ENCODE peak calls at places on chromosome 22, in nine cellular contexts. X is H4; U is WERI-Rb-1; G is AG04450; V is GM12891; L is stimulated activated CD4-positive, alpha-beta T cell treated with anti-CD3 and anti-CD28 coated beads, Interleukin-4, amount 100 ng/mL, for 48 hours; R is NCI-H510A treated with DMSO at 0.1 percent for 48 hours; F is retina; Y is Right ventricle myocardium superior. W is an unnamed sample.

GRCh38 chr22:42648368-42649260 is 578 bp downstream of the CYB5R3 start:
- DNase-seq in Y (peak), X (no peak), L (no peak), G (no peak), F (peak), U (peak), R (no peak), V (no peak), W (no peak)

GRCh38 chr22:39098026-39098425 is 982 bp downstream of the APOBEC3H start:
- DNase-seq in V (no peak), F (no peak), U (no peak), L (no peak), X (no peak), Y (no peak), G (no peak), R (peak), W (no peak)

GRCh38 chr22:19287076-19287724 is 4.3 kb downstream of the CLTCL1 start:
- DNase-seq in X (no peak), G (peak), F (no peak), R (peak), L (no peak), Y (no peak), U (no peak), V (no peak), W (no peak)

GRCh38 chr22:26648011-26648497 is 9.3 kb upstream of the MIAT start:
- DNase-seq in F (peak), U (no peak), G (no peak), V (no peak), X (no peak), R (peak), L (no peak), Y (no peak), W (no peak)

GRCh38 chr22:45946805-45947600 is 30.0 kb downstream of the WNT7B start:
- DNase-seq in L (no peak), F (no peak), G (no peak), Y (no peak), V (no peak), R (no peak), X (no peak), U (no peak), W (no peak)

GRCh38 chr22:19044381-19044780 is 77.8 kb downstream of the DGCR2 start:
- DNase-seq in R (no peak), X (no peak), U (no peak), L (no peak), Y (no peak), V (no peak), F (no peak), G (no peak), W (no peak)

GRCh38 chr22:27224485-27225364 is 567.3 kb downstream of the MIAT start:
- DNase-seq in V (no peak), F (no peak), Y (peak), U (no peak), R (no peak), G (no peak), X (peak), L (no peak), W (no peak)

GRCh38 chr22:50739894-50740293 is 1.9 kb downstream of the ACR start:
- DNase-seq in Y (no peak), F (no peak), R (no peak), L (no peak), G (no peak), U (no peak), V (no peak), X (no peak), W (no peak)

GRCh38 chr22:34416321-34416900 is 496.1 kb upstream of the LARGE1 start:
- DNase-seq in G (no peak), X (no peak), Y (no peak), F (no peak), R (no peak), L (no peak), U (no peak), V (no peak), W (no peak)

GRCh38 chr22:44398791-44399190 is 86.0 kb upstream of the SHISAL1 start:
- DNase-seq in G (no peak), X (no peak), F (no peak), R (no peak), U (no peak), Y (peak), V (no peak), L (no peak), W (no peak)

GRCh38 chr22:27752771-27753170 is 48.8 kb downstream of the MN1 start:
- DNase-seq in F (no peak), U (peak), R (no peak), X (no peak), G (no peak), L (no peak), V (no peak), Y (peak), W (no peak)

GRCh38 chr22:45007247-45007945 is 2.4 kb downstream of the PHF21B start:
- DNase-seq in U (peak), F (peak), V (no peak), R (no peak), L (no peak), Y (peak), G (no peak), X (no peak), W (no peak)

GRCh38 chr22:28710889-28711285 is 30.7 kb downstream of the CHEK2 start:
- DNase-seq in V (no peak), F (no peak), L (no peak), X (no peak), U (no peak), G (no peak), R (no peak), Y (no peak), W (no peak)

GRCh38 chr22:39245130-39246039 is 603 bp upstream of the PDGFB start:
- DNase-seq in V (no peak), L (no peak), G (no peak), F (no peak), X (no peak), Y (no peak), U (no peak), R (no peak), W (no peak)

GRCh38 chr22:36257948-36258674 is 5.2 kb downstream of the APOL1 start:
- DNase-seq in F (no peak), G (no peak), R (no peak), Y (no peak), V (no peak), U (no peak), X (no peak), L (no peak), W (no peak)

GRCh38 chr22:42275970-42276369 is 5.5 kb upstream of the TCF20 start:
- DNase-seq in Y (no peak), F (no peak), U (no peak), V (no peak), L (no peak), G (no peak), X (no peak), R (no peak), W (no peak)

GRCh38 chr22:37178350-37179125 is 9.5 kb downstream of the C1QTNF6 start:
- DNase-seq in R (no peak), U (peak), V (no peak), X (no peak), F (peak), G (no peak), L (no peak), Y (peak), W (no peak)

GRCh38 chr22:35567794-35568193 is 27.2 kb downstream of the RASD2 start:
- DNase-seq in G (no peak), L (no peak), F (peak), Y (peak), X (no peak), R (no peak), U (no peak), V (no peak), W (no peak)

GRCh38 chr22:43007519-43008102 is 7.3 kb downstream of the PACSIN2 start:
- DNase-seq in Y (no peak), G (no peak), L (no peak), X (no peak), R (peak), U (no peak), V (no peak), F (no peak), W (no peak)

GRCh38 chr22:24146791-24147353 is 34.4 kb upstream of the SUSD2 start:
- DNase-seq in Y (peak), X (peak), U (no peak), G (peak), V (no peak), R (peak), F (no peak), L (no peak), W (no peak)

GRCh38 chr22:30602049-30602448 is 4.9 kb upstream of the TCN2 start:
- DNase-seq in F (peak), G (no peak), Y (no peak), L (no peak), V (no peak), R (no peak), U (peak), X (peak), W (no peak)

GRCh38 chr22:32487021-32487420 is 12.4 kb downstream of the FBXO7 start:
- DNase-seq in G (no peak), L (no peak), X (no peak), V (no peak), F (no peak), R (no peak), U (no peak), Y (no peak), W (no peak)

GRCh38 chr22:36021649-36022048 is 7.0 kb downstream of the RBFOX2 start:
- DNase-seq in F (no peak), Y (no peak), L (no peak), R (no peak), V (no peak), G (no peak), X (no peak), U (peak), W (no peak)

GRCh38 chr22:33853200-33854097 is 66.8 kb downstream of the LARGE1 start:
- DNase-seq in F (peak), R (no peak), X (peak), Y (peak), V (peak), G (no peak), U (no peak), L (no peak), W (peak)

GRCh38 chr22:32994921-32995320 is 63.3 kb downstream of the SYN3 start:
- DNase-seq in F (peak), Y (no peak), G (no peak), U (no peak), R (no peak), V (no peak), X (no peak), L (no peak), W (no peak)

GRCh38 chr22:21659864-21660525 is 5.8 kb upstream of the PPIL2 start:
- DNase-seq in R (no peak), Y (no peak), G (no peak), F (no peak), L (no peak), X (no peak), V (no peak), U (no peak), W (no peak)

GRCh38 chr22:38148252-38148651 is 33.4 kb downstream of the PLA2G6 start:
- DNase-seq in R (no peak), Y (no peak), V (no peak), X (peak), F (no peak), U (no peak), L (no peak), G (peak), W (no peak)